ENCODE peak calls at places on chromosomes 4 and X, in four cellular contexts. One of them, this sample, is unnamed.

GRCh38 chr4:95610170-95610569 is 61.4 kb upstream of the UNC5C start:
- DNase-seq in K562: no peak
- DNase-seq in HCT116: no peak
- DNase-seq in GM12878: no peak
- DNase-seq in this sample: no peak

GRCh38 chrX:16754019-16754418 is 32.2 kb upstream of the TXLNG start:
- DNase-seq in K562: no peak
- DNase-seq in HCT116: no peak
- DNase-seq in GM12878: no peak
- DNase-seq in this sample: no peak

GRCh38 chrX:46882266-46882665 is 30.0 kb upstream of the JADE3 start:
- DNase-seq in K562: no peak
- DNase-seq in HCT116: no peak
- DNase-seq in GM12878: no peak
- DNase-seq in this sample: no peak

GRCh38 chrX:72169008-72169728 is 12.4 kb upstream of the PIN4 start:
- DNase-seq in K562: no peak
- DNase-seq in HCT116: no peak
- DNase-seq in GM12878: no peak
- DNase-seq in this sample: no peak

GRCh38 chrX:4830880-4831557 is 1117.6 kb upstream of the PRKX start:
- DNase-seq in K562: no peak
- DNase-seq in HCT116: no peak
- DNase-seq in GM12878: no peak
- DNase-seq in this sample: no peak

GRCh38 chr4:28883211-28883610 is 1837.0 kb upstream of the PCDH7 start:
- DNase-seq in K562: no peak
- DNase-seq in HCT116: no peak
- DNase-seq in GM12878: no peak
- DNase-seq in this sample: no peak

GRCh38 chr4:165864228-165864627 is 8.8 kb upstream of the TLL1 start:
- DNase-seq in K562: no peak
- DNase-seq in HCT116: no peak
- DNase-seq in GM12878: no peak
- DNase-seq in this sample: no peak

GRCh38 chr4:166315721-166316467 is 442.9 kb downstream of the TLL1 start:
- DNase-seq in K562: no peak
- DNase-seq in HCT116: no peak
- DNase-seq in GM12878: no peak
- DNase-seq in this sample: no peak

GRCh38 chrX:114619874-114620273 is 36.0 kb downstream of the HTR2C start:
- DNase-seq in K562: peak; percentile 10
- DNase-seq in HCT116: no peak
- DNase-seq in GM12878: no peak
- DNase-seq in this sample: no peak

GRCh38 chr4:166198516-166198915 is 325.5 kb downstream of the TLL1 start:
- DNase-seq in K562: no peak
- DNase-seq in HCT116: no peak
- DNase-seq in GM12878: no peak
- DNase-seq in this sample: no peak

GRCh38 chrX:41389311-41389888 is 55.4 kb downstream of the DDX3X start:
- DNase-seq in K562: no peak
- DNase-seq in HCT116: no peak
- DNase-seq in GM12878: no peak
- DNase-seq in this sample: no peak

GRCh38 chr4:37490391-37491347 is 195.5 kb downstream of the RELL1 start:
- DNase-seq in K562: no peak
- DNase-seq in HCT116: no peak
- DNase-seq in GM12878: no peak
- DNase-seq in this sample: no peak

GRCh38 chr4:36844448-36844847 is 400.1 kb upstream of the NWD2 start:
- DNase-seq in K562: no peak
- DNase-seq in HCT116: no peak
- DNase-seq in GM12878: no peak
- DNase-seq in this sample: no peak

GRCh38 chrX:7372843-7373525 is 225.0 kb upstream of the PUDP start:
- DNase-seq in K562: no peak
- DNase-seq in HCT116: no peak
- DNase-seq in GM12878: no peak
- DNase-seq in this sample: no peak

GRCh38 chr4:177385576-177386320 is 56.5 kb downstream of the AGA start:
- DNase-seq in K562: no peak
- DNase-seq in HCT116: no peak
- DNase-seq in GM12878: no peak
- DNase-seq in this sample: no peak

GRCh38 chr4:47217884-47218283 is 186.5 kb downstream of the GABRB1 start:
- DNase-seq in K562: no peak
- DNase-seq in HCT116: no peak
- DNase-seq in GM12878: no peak
- DNase-seq in this sample: no peak

GRCh38 chrX:131633285-131633917 is 89.5 kb downstream of the OR13H1 start:
- DNase-seq in K562: peak; percentile 44
- DNase-seq in HCT116: peak; percentile 29
- DNase-seq in GM12878: peak; percentile 4
- DNase-seq in this sample: peak; percentile 2

GRCh38 chr4:164779811-164780216 is 25.9 kb downstream of the SMIM31 start:
- DNase-seq in K562: peak; percentile 26
- DNase-seq in HCT116: peak; percentile 41
- DNase-seq in GM12878: peak; percentile 30
- DNase-seq in this sample: peak; percentile 10

GRCh38 chrX:14936561-14936960 is 63.3 kb downstream of the MOSPD2 start:
- DNase-seq in K562: peak; percentile 15
- DNase-seq in HCT116: peak; percentile 24
- DNase-seq in GM12878: no peak
- DNase-seq in this sample: no peak

GRCh38 chr4:168604496-168605373 is 107.9 kb downstream of the PALLD start:
- DNase-seq in K562: no peak
- DNase-seq in HCT116: peak; percentile 68
- DNase-seq in GM12878: no peak
- DNase-seq in this sample: no peak

GRCh38 chrX:17535229-17535628 is 160.2 kb downstream of the NHS start:
- DNase-seq in K562: peak; percentile 35
- DNase-seq in HCT116: peak; percentile 16
- DNase-seq in GM12878: no peak
- DNase-seq in this sample: peak; percentile 60

GRCh38 chrX:132634521-132634920 is 145.7 kb upstream of the MBNL3 start:
- DNase-seq in K562: no peak
- DNase-seq in HCT116: no peak
- DNase-seq in GM12878: no peak
- DNase-seq in this sample: no peak

GRCh38 chrX:24956828-24957227 is 58.9 kb downstream of the ARX start:
- DNase-seq in K562: no peak
- DNase-seq in HCT116: no peak
- DNase-seq in GM12878: no peak
- DNase-seq in this sample: no peak

GRCh38 chr4:105243446-105243845 is 96.8 kb downstream of the TET2 start:
- DNase-seq in K562: no peak
- DNase-seq in HCT116: no peak
- DNase-seq in GM12878: no peak
- DNase-seq in this sample: no peak

GRCh38 chr4:88333741-88334405 is 44.8 kb upstream of the HERC6 start:
- DNase-seq in K562: no peak
- DNase-seq in HCT116: no peak
- DNase-seq in GM12878: no peak
- DNase-seq in this sample: peak; percentile 1

GRCh38 chr4:145326491-145326890 is 146.1 kb upstream of the OTUD4 start:
- DNase-seq in K562: no peak
- DNase-seq in HCT116: no peak
- DNase-seq in GM12878: no peak
- DNase-seq in this sample: no peak

GRCh38 chr4:158530391-158530790 is 8.7 kb downstream of the RXFP1 start:
- DNase-seq in K562: no peak
- DNase-seq in HCT116: no peak
- DNase-seq in GM12878: no peak
- DNase-seq in this sample: no peak

GRCh38 chr4:119525005-119525749 is 103.4 kb downstream of the PDE5A start:
- DNase-seq in K562: no peak
- DNase-seq in HCT116: no peak
- DNase-seq in GM12878: no peak
- DNase-seq in this sample: no peak

GRCh38 chrX:27987862-27988646 is 6.8 kb upstream of the DCAF8L1 start:
- DNase-seq in K562: no peak
- DNase-seq in HCT116: no peak
- DNase-seq in GM12878: no peak
- DNase-seq in this sample: no peak

GRCh38 chrX:44784241-44784640 is 59.6 kb upstream of the DUSP21 start:
- DNase-seq in K562: no peak
- DNase-seq in HCT116: no peak
- DNase-seq in GM12878: no peak
- DNase-seq in this sample: no peak

GRCh38 chr4:147491076-147491475 is 10.2 kb downstream of the EDNRA start:
- DNase-seq in K562: no peak
- DNase-seq in HCT116: no peak
- DNase-seq in GM12878: no peak
- DNase-seq in this sample: no peak

GRCh38 chr4:8160572-8160971 is 2.0 kb upstream of the ABLIM2 start:
- DNase-seq in K562: no peak
- DNase-seq in HCT116: no peak
- DNase-seq in GM12878: no peak
- DNase-seq in this sample: no peak

GRCh38 chr4:37760840-37761239 is 65.6 kb upstream of the PGM2 start:
- DNase-seq in K562: no peak
- DNase-seq in HCT116: no peak
- DNase-seq in GM12878: no peak
- DNase-seq in this sample: no peak

GRCh38 chr4:151564321-151564720 is 155.3 kb downstream of the FHIP1A start:
- DNase-seq in K562: no peak
- DNase-seq in HCT116: no peak
- DNase-seq in GM12878: no peak
- DNase-seq in this sample: no peak

GRCh38 chrX:107677909-107678308 is 49.6 kb downstream of the PRPS1 start:
- DNase-seq in K562: no peak
- DNase-seq in HCT116: no peak
- DNase-seq in GM12878: no peak
- DNase-seq in this sample: no peak

GRCh38 chrX:107675823-107676555 is 47.7 kb downstream of the PRPS1 start:
- DNase-seq in K562: no peak
- DNase-seq in HCT116: no peak
- DNase-seq in GM12878: no peak
- DNase-seq in this sample: no peak

GRCh38 chrX:107677501-107677901 is 49.2 kb downstream of the PRPS1 start:
- DNase-seq in K562: no peak
- DNase-seq in HCT116: no peak
- DNase-seq in GM12878: no peak
- DNase-seq in this sample: no peak

GRCh38 chrX:107675365-107675654 is 47.0 kb downstream of the PRPS1 start:
- DNase-seq in K562: no peak
- DNase-seq in HCT116: no peak
- DNase-seq in GM12878: no peak
- DNase-seq in this sample: no peak

GRCh38 chrX:107676559-107677378 is 48.5 kb downstream of the PRPS1 start:
- DNase-seq in K562: peak; percentile 66
- DNase-seq in HCT116: peak; percentile 78
- DNase-seq in GM12878: no peak
- DNase-seq in this sample: no peak
- TF ChIP-seq EGR1 in K562: peak; percentile 86
- TF ChIP-seq EGR1 in HCT116: no peak
- TF ChIP-seq EGR1 in GM12878: no peak
- TF ChIP-seq EGR1 in this sample: no peak

DNA sequence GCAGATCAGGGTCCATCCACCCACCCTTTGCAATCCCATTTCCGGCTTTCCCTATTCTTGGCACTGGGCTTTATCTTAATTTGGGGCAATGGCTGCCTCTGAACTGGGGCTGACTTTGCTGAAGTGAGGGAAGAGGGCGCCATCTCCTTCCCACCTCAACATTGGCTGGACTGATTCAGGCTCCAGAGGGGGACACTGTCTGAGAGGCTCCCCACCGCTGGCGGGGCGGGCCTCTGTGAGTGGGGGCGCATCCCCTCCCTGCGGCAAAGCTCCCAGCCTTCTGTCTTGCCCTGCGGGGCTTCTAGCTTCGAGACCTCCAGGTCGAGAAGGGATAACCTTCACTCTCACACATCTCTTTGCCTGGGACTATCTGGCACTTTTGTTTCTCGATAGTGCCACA is 85.8 kb downstream of the PHKA2 start:
- DNase-seq in K562: no peak
- DNase-seq in HCT116: no peak
- DNase-seq in GM12878: no peak
- DNase-seq in this sample: no peak
- TF ChIP-seq EGR1 in K562: no peak
- TF ChIP-seq EGR1 in HCT116: no peak
- TF ChIP-seq EGR1 in GM12878: no peak
- TF ChIP-seq EGR1 in this sample: no peak

GRCh38 chrX:19512359-19512758 is 2.9 kb downstream of the MAP3K15 start:
- DNase-seq in K562: no peak
- DNase-seq in HCT116: no peak
- DNase-seq in GM12878: no peak
- DNase-seq in this sample: no peak

GRCh38 chrX:19515615-19516105 is 352 bp upstream of the MAP3K15 start:
- DNase-seq in K562: no peak
- DNase-seq in HCT116: no peak
- DNase-seq in GM12878: no peak
- DNase-seq in this sample: no peak

GRCh38 chrX:19512961-19513360 is 2.3 kb downstream of the MAP3K15 start:
- DNase-seq in K562: no peak
- DNase-seq in HCT116: no peak
- DNase-seq in GM12878: no peak
- DNase-seq in this sample: no peak

GRCh38 chrX:19514791-19515614 is at the start of gene MAP3K15:
- DNase-seq in K562: peak; percentile 29
- DNase-seq in HCT116: no peak
- DNase-seq in GM12878: no peak
- DNase-seq in this sample: peak; percentile 56

GRCh38 chrX:19513383-19513782 is 1.9 kb downstream of the MAP3K15 start:
- DNase-seq in K562: no peak
- DNase-seq in HCT116: no peak
- DNase-seq in GM12878: no peak
- DNase-seq in this sample: no peak
- TF ChIP-seq EGR1 in K562: no peak
- TF ChIP-seq EGR1 in HCT116: no peak
- TF ChIP-seq EGR1 in GM12878: no peak
- TF ChIP-seq EGR1 in this sample: no peak

DNA sequence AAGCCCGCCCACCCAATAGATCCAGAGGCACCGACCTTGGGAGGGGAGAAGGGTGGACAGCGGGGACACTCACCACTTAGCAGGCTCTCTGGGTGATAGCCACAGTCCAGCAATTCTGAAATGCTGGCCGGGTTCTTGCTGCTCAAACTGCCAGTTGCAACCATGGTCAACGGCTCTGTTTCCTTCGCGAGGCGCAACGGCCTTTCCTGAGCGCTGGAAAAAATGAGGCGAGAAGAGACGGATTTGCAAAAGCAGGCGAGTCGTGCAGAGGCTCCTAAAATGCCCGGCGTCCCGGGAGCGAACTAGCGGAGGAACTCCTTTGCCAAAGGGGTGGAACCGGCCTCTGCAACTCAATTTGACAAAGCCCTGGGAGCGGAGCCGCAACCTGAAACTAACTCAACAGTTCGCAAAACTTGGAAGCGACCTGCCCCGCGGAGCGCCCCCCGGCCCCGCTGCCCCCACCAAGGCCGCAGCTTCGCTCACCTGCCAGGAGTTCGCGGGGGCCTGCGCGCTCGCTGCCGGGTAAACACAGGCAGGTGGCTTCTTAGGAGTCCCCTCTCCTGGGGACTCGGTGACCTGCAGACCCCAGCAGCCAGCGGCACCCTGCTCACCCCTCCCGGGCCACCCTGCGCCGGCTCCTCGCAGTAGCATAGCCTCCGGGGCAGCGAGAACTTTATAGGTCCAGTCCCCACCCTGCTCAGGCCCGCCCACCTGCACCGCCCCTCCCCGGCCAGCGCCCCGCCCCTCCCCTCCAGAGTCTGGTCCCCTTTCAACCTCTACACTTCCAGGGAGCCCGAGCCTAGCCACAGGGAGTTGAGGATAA is at the start of gene DDIT4L:
- DNase-seq in K562: peak; percentile 19
- DNase-seq in HCT116: peak; percentile 15
- DNase-seq in GM12878: no peak
- DNase-seq in this sample: no peak
- TF ChIP-seq EGR1 in K562: no peak
- TF ChIP-seq EGR1 in HCT116: no peak
- TF ChIP-seq EGR1 in GM12878: no peak
- TF ChIP-seq EGR1 in this sample: no peak